ENCODE peak calls at places on chromosomes 6 and 20, in four cellular contexts. O, R, V and F are unnamed samples.

GRCh38 chr6:107657755-107658461 is 166.2 kb downstream of the SCML4 start:
- DNase-seq in R (peak; percentile 96), O (peak; percentile 15), V (no peak), F (peak; percentile 15)

GRCh38 chr6:3294921-3295871 is 36.4 kb downstream of the PSMG4 start:
- DNase-seq in O (no peak), R (no peak), V (no peak), F (no peak)

GRCh38 chr20:51804754-51805153 is 2.4 kb upstream of the SALL4 start:
- DNase-seq in O (no peak), R (no peak), V (no peak), F (no peak)

GRCh38 chr6:131782764-131783163 is 25.1 kb upstream of the ENPP1 start:
- DNase-seq in R (no peak), O (no peak), V (no peak), F (no peak)

GRCh38 chr6:145139895-145140294 is 595.4 kb downstream of the EPM2A start:
- DNase-seq in V (no peak), O (no peak), R (no peak), F (no peak)

GRCh38 chr6:4128072-4128471 is 7.3 kb downstream of the ECI2 start:
- DNase-seq in V (no peak), O (no peak), R (no peak), F (no peak)

GRCh38 chr6:54910326-54910952 is 63.9 kb downstream of the FAM83B start:
- DNase-seq in O (no peak), R (no peak), V (no peak), F (no peak)

GRCh38 chr6:139580592-139581484 is 206.4 kb upstream of the CITED2 start:
- DNase-seq in R (no peak), O (no peak), V (no peak), F (no peak)

GRCh38 chr20:63057133-63058117 is 50.7 kb upstream of the BHLHE23 start:
- DNase-seq in O (no peak), V (no peak), R (no peak), F (no peak)

GRCh38 chr20:330233-331149 is 5.1 kb downstream of the SOX12 start:
- DNase-seq in O (peak; percentile 91), R (peak; percentile 46), V (no peak), F (peak; percentile 70)

GRCh38 chr20:62511300-62511914 is 35.6 kb upstream of the GATA5 start:
- DNase-seq in V (no peak), R (no peak), O (no peak), F (no peak)

GRCh38 chr20:47541355-47541922 is 39.8 kb downstream of the NCOA3 start:
- DNase-seq in O (no peak), V (no peak), R (no peak), F (no peak)

GRCh38 chr6:47721189-47721588 is 22.8 kb downstream of the ADGRF4 start:
- DNase-seq in V (no peak), R (no peak), O (no peak), F (no peak)

GRCh38 chr6:34679552-34680255 is 16.9 kb downstream of the ILRUN start:
- DNase-seq in R (no peak), O (peak; percentile 14), V (no peak), F (no peak)

GRCh38 chr6:144197919-144198318 is 47.6 kb downstream of the STX11 start:
- DNase-seq in R (no peak), V (no peak), O (no peak), F (no peak)

GRCh38 chr6:170206317-170206621 is 84.6 kb downstream of the DLL1 start:
- DNase-seq in R (no peak), O (no peak), V (no peak), F (no peak)

GRCh38 chr6:125009578-125009977 is 47.3 kb downstream of the RNF217 start:
- DNase-seq in R (no peak), V (no peak), O (no peak), F (no peak)

GRCh38 chr6:90536516-90536915 is 50.4 kb downstream of the MAP3K7 start:
- DNase-seq in V (no peak), O (no peak), R (no peak), F (no peak)

GRCh38 chr6:4612636-4613171 is 163.5 kb upstream of the CDYL start:
- DNase-seq in O (no peak), R (no peak), V (no peak), F (no peak)

GRCh38 chr20:37393863-37394542 is 48.1 kb downstream of the SRC start:
- DNase-seq in V (no peak), R (no peak), O (no peak), F (no peak)

GRCh38 chr6:118748311-118749062 is 97.1 kb upstream of the CEP85L start:
- DNase-seq in O (peak; percentile 59), R (no peak), V (peak; percentile 67), F (no peak)

GRCh38 chr6:39137235-39137634 is 22.2 kb upstream of the SAYSD1 start:
- DNase-seq in R (no peak), V (peak; percentile 32), O (peak; percentile 47), F (peak; percentile 17)